ENCODE peak calls at places on chromosomes 7 and 10, in seven cellular contexts. P, I, G, Z, L, S and B are unnamed samples.

GRCh38 chr7:130875265-130875741 is 141.3 kb upstream of the KLF14 start:
- DNase-seq in I (peak; percentile 54), Z (peak; percentile 54), P (peak; percentile 40), L (no peak), G (peak; percentile 92), S (peak; percentile 71), B (no peak)

GRCh38 chr7:121544726-121545125 is 148.6 kb upstream of the FAM3C start:
- DNase-seq in L (no peak), S (no peak), Z (no peak), G (no peak), P (no peak), I (peak; percentile 6), B (no peak)

GRCh38 chr10:971613-972012 is 16.6 kb upstream of the GTPBP4 start:
- DNase-seq in G (no peak), Z (no peak), L (no peak), S (no peak), I (peak; percentile 38), P (no peak), B (no peak)

GRCh38 chr7:133121175-133121844 is 39.4 kb upstream of the CHCHD3 start:
- DNase-seq in S (peak; percentile 71), L (no peak), P (no peak), G (no peak), I (no peak), Z (no peak), B (no peak)

GRCh38 chr7:119996634-119997033 is 276.3 kb upstream of the KCND2 start:
- DNase-seq in S (no peak), L (no peak), I (no peak), Z (no peak), G (no peak), P (no peak), B (no peak)

GRCh38 chr7:17771901-17772408 is 168.3 kb downstream of the SNX13 start:
- DNase-seq in P (no peak), I (no peak), Z (no peak), G (no peak), L (no peak), S (no peak), B (no peak)

GRCh38 chr7:78164459-78164858 is 365.9 kb downstream of the PHTF2 start:
- DNase-seq in P (no peak), G (no peak), I (no peak), S (no peak), L (no peak), Z (no peak), B (no peak)

GRCh38 chr7:51160990-51161615 is 155.5 kb downstream of the COBL start:
- DNase-seq in S (peak; percentile 81), I (peak; percentile 42), L (no peak), P (no peak), Z (peak; percentile 60), G (peak; percentile 65), B (no peak)

GRCh38 chr7:134729895-134730294 is 49.5 kb upstream of the CALD1 start:
- DNase-seq in I (no peak), P (no peak), L (no peak), Z (no peak), G (no peak), S (no peak), B (no peak)

GRCh38 chr7:108455524-108455832 is 758 bp downstream of the NRCAM start:
- DNase-seq in Z (no peak), G (no peak), L (no peak), I (no peak), P (no peak), S (no peak), B (peak; percentile 24)

GRCh38 chr7:35019801-35020200 is 17.5 kb downstream of the DPY19L1 start:
- DNase-seq in Z (no peak), I (no peak), P (no peak), S (no peak), G (no peak), L (no peak), B (no peak)

GRCh38 chr7:11206131-11206921 is 232.7 kb downstream of the PHF14 start:
- DNase-seq in P (no peak), I (no peak), S (no peak), G (no peak), Z (no peak), L (no peak), B (no peak)

GRCh38 chr7:74480861-74481417 is 27.2 kb downstream of the GTF2IRD1 start:
- DNase-seq in I (no peak), Z (no peak), G (no peak), L (no peak), S (no peak), P (no peak), B (no peak)

GRCh38 chr7:74477188-74477587 is 23.5 kb downstream of the GTF2IRD1 start:
- DNase-seq in L (no peak), G (no peak), Z (no peak), P (no peak), S (no peak), I (no peak), B (no peak)

GRCh38 chr7:74478671-74479065 is 25.0 kb downstream of the GTF2IRD1 start:
- DNase-seq in S (no peak), P (no peak), L (no peak), G (no peak), I (no peak), Z (no peak), B (no peak)

GRCh38 chr7:74479961-74480829 is 26.5 kb downstream of the GTF2IRD1 start:
- DNase-seq in I (peak; percentile 62), Z (peak; percentile 44), L (no peak), G (no peak), S (peak; percentile 95), P (peak; percentile 55), B (no peak)

GRCh38 chr7:74479066-74479781 is 25.5 kb downstream of the GTF2IRD1 start:
- DNase-seq in I (no peak), G (no peak), Z (no peak), L (no peak), P (no peak), S (peak; percentile 70), B (no peak)
- TF ChIP-seq TAF1 in I (no peak), G (no peak), Z (no peak), L (no peak), P (no peak), S (no peak), B (no peak)

GRCh38 chr7:5603193-5604140 is 178.0 kb downstream of the RNF216 start:
- DNase-seq in S (no peak), Z (no peak), L (no peak), I (no peak), G (no peak), P (no peak), B (no peak)
- TF ChIP-seq POLR2AphosphoS5 in S (peak; percentile 2), Z (no peak), L (no peak), I (no peak), G (no peak), P (no peak), B (no peak)

GRCh38 chr7:75889826-75890225 is 11.0 kb downstream of the RHBDD2 start:
- DNase-seq in I (no peak), S (no peak), L (no peak), Z (no peak), G (no peak), P (no peak), B (no peak)
- TF ChIP-seq TAF1 in I (no peak), S (no peak), L (no peak), Z (no peak), G (no peak), P (no peak), B (no peak)

DNA sequence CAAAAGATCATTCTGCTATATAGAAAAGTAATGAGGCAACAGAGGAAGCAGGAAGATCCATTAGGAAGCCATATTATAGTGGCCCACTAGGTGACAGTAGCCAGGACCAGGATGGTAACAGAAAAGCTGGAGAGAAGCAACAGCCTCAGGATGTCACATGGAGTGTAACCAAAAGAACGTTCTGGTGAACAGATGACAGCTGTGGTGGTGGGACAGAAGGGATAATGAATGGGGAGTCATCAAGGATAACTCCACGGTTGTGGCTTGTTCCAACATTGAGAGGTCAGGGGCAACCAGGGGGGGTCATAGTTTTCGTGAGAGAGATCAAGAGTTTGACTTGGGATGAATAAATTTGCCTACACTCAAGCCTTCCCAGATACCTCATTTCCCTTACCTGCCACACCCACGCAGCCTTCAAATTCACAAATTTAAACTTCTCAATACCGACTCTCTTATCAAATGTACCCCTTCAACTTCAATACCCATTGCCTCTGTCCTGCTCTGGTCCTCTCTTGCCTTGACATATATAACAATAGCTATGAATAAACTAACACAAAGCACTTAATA is 9.3 kb downstream of the TBL2 start:
- DNase-seq in P (no peak), S (no peak), Z (no peak), L (no peak), G (no peak), I (no peak), B (no peak)
- TF ChIP-seq POLR2AphosphoS5 in P (no peak), S (no peak), Z (no peak), L (no peak), G (peak; percentile 23), I (peak; percentile 14), B (no peak)

GRCh38 chr7:76220185-76221057 is 18.7 kb downstream of the SRRM3 start:
- DNase-seq in L (no peak), G (no peak), S (peak; percentile 81), Z (peak; percentile 62), I (peak; percentile 49), P (no peak), B (no peak)
- TF ChIP-seq TAF1 in L (no peak), G (no peak), S (no peak), Z (peak; percentile 35), I (no peak), P (no peak), B (no peak)

DNA sequence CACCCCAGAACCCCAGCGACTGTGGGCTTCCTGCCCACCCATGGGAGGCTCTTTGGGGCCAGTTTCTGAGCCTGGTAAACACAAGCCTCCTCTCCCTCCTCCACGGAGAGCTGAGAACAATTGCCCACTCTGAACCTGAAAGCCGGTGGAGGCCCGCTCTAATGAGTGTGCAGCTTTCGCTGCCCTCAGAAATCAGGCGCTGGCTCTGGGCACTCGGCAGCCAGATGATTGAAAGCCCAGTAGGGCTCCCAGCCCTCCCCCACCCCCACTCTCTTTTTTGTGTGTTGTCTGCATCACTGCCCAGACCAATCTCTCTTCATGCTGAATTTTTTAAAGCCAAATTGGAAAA is 438.9 kb downstream of the RPS24 start:
- DNase-seq in P (no peak), S (peak; percentile 69), G (no peak), Z (no peak), L (no peak), I (no peak), B (no peak)
- TF ChIP-seq POLR2AphosphoS5 in P (no peak), S (no peak), G (no peak), Z (no peak), L (no peak), I (no peak), B (no peak)

DNA sequence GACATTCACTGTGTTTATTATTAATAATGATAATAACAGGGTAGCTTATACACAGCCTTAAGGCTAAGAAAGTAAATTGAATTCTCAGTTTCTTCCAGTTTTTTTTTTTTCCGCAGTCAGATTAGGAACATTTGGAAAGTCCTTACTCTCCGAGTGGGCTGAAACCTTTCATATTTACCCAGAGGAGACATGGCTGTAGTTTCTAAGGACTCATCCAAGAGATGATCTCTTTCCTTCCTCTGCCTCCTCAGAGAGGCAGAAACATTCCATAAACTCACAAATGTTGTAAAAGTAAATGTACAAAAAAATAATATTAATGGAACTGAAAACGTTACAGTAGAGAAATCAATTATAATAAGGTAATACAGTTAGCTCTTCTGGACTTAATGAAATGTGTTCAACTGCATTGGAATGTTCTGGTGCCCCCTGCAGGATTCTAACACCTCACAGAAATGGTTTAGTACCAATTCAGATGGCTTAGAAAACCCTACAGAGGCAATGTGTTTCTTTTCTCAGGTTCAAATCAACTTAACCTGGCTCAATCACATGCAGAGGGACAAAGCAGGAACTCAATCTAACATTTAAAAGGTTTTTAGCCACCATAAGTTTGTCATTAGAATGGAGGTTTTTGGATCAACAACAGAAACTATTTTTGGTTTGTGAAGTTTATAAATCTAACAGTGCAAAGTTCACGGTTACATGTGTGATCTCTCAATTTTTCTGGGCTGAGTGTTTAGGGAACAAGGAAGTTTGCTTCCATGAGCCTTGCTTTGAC is 71.7 kb downstream of the ICA1 start:
- DNase-seq in I (peak; percentile 44), G (no peak), P (peak; percentile 24), L (peak; percentile 77), Z (no peak), S (peak; percentile 60), B (peak; percentile 13)
- TF ChIP-seq TAF1 in I (no peak), G (no peak), P (no peak), L (no peak), Z (no peak), S (no peak), B (no peak)